ENCODE peak calls at places on chromosome 11, in seven cellular contexts. One of them, this sample, is unnamed.

GRCh38 chr11:65945941-65946558 is 770 bp downstream of the TSGA10IP start:
- DNase-seq in IMR-90: no peak
- DNase-seq in trophoblast cell: no peak
- DNase-seq in H9: peak
- DNase-seq in mesendoderm: peak
- DNase-seq in neuronal stem cell: no peak
- DNase-seq in H1: no peak
- DNase-seq in this sample: no peak

GRCh38 chr11:12706531-12707499 is 32.6 kb downstream of the TEAD1 start:
- DNase-seq in H1: no peak
- DNase-seq in IMR-90: no peak
- DNase-seq in mesendoderm: no peak
- DNase-seq in trophoblast cell: no peak
- DNase-seq in neuronal stem cell: no peak
- DNase-seq in H9: no peak
- DNase-seq in this sample: no peak

GRCh38 chr11:128341280-128341679 is 246.1 kb downstream of the ETS1 start:
- DNase-seq in trophoblast cell: no peak
- DNase-seq in H9: no peak
- DNase-seq in neuronal stem cell: no peak
- DNase-seq in IMR-90: no peak
- DNase-seq in mesendoderm: no peak
- DNase-seq in H1: no peak
- DNase-seq in this sample: no peak

GRCh38 chr11:59545179-59546020 is 34.1 kb downstream of the OR4D9 start:
- DNase-seq in trophoblast cell: peak
- DNase-seq in H9: peak
- DNase-seq in mesendoderm: no peak
- DNase-seq in IMR-90: peak
- DNase-seq in H1: no peak
- DNase-seq in neuronal stem cell: no peak
- DNase-seq in this sample: peak

GRCh38 chr11:4095509-4096230 is 1.1 kb downstream of the RRM1 start:
- DNase-seq in neuronal stem cell: no peak
- DNase-seq in IMR-90: peak
- DNase-seq in trophoblast cell: peak
- DNase-seq in mesendoderm: peak
- DNase-seq in H1: no peak
- DNase-seq in H9: no peak
- DNase-seq in this sample: peak

GRCh38 chr11:34165786-34166557 is 60.5 kb downstream of the NAT10 start:
- DNase-seq in H9: no peak
- DNase-seq in H1: no peak
- DNase-seq in neuronal stem cell: no peak
- DNase-seq in IMR-90: no peak
- DNase-seq in trophoblast cell: peak
- DNase-seq in mesendoderm: peak
- DNase-seq in this sample: no peak

GRCh38 chr11:4641501-4641900 is 2.3 kb upstream of the OR51E1 start:
- DNase-seq in trophoblast cell: peak
- DNase-seq in H9: no peak
- DNase-seq in neuronal stem cell: no peak
- DNase-seq in IMR-90: no peak
- DNase-seq in mesendoderm: no peak
- DNase-seq in H1: no peak
- DNase-seq in this sample: no peak

GRCh38 chr11:48052183-48053040 is 72.1 kb downstream of the PTPRJ start:
- DNase-seq in neuronal stem cell: no peak
- DNase-seq in mesendoderm: peak
- DNase-seq in IMR-90: peak
- DNase-seq in H9: peak
- DNase-seq in trophoblast cell: peak
- DNase-seq in H1: peak
- DNase-seq in this sample: peak

GRCh38 chr11:121237686-121238658 is 54.6 kb upstream of the SC5D start:
- DNase-seq in trophoblast cell: no peak
- DNase-seq in IMR-90: peak
- DNase-seq in neuronal stem cell: no peak
- DNase-seq in H9: no peak
- DNase-seq in H1: no peak
- DNase-seq in mesendoderm: no peak
- DNase-seq in this sample: peak

GRCh38 chr11:68832476-68833176 is 9.1 kb downstream of the CPT1A start:
- DNase-seq in H9: no peak
- DNase-seq in mesendoderm: no peak
- DNase-seq in H1: no peak
- DNase-seq in trophoblast cell: no peak
- DNase-seq in neuronal stem cell: no peak
- DNase-seq in IMR-90: no peak
- DNase-seq in this sample: no peak

GRCh38 chr11:34242037-34242625 is 115.7 kb downstream of the ABTB2 start:
- DNase-seq in H1: no peak
- DNase-seq in neuronal stem cell: no peak
- DNase-seq in IMR-90: peak
- DNase-seq in mesendoderm: no peak
- DNase-seq in trophoblast cell: no peak
- DNase-seq in H9: no peak
- DNase-seq in this sample: no peak

GRCh38 chr11:126864934-126865333 is 135.6 kb downstream of the KIRREL3 start:
- DNase-seq in neuronal stem cell: no peak
- DNase-seq in mesendoderm: no peak
- DNase-seq in H9: no peak
- DNase-seq in IMR-90: no peak
- DNase-seq in H1: no peak
- DNase-seq in trophoblast cell: no peak
- DNase-seq in this sample: no peak

GRCh38 chr11:11207428-11207827 is 145.6 kb downstream of the CSNK2A3 start:
- DNase-seq in H9: no peak
- DNase-seq in trophoblast cell: no peak
- DNase-seq in mesendoderm: peak
- DNase-seq in H1: no peak
- DNase-seq in IMR-90: no peak
- DNase-seq in neuronal stem cell: no peak
- DNase-seq in this sample: no peak

GRCh38 chr11:114166897-114167323 is 107.4 kb downstream of the ZBTB16 start:
- DNase-seq in H1: no peak
- DNase-seq in trophoblast cell: no peak
- DNase-seq in mesendoderm: no peak
- DNase-seq in H9: no peak
- DNase-seq in neuronal stem cell: no peak
- DNase-seq in IMR-90: peak
- DNase-seq in this sample: peak

GRCh38 chr11:11584446-11584810 is 37.4 kb downstream of the GALNT18 start:
- DNase-seq in H9: peak
- DNase-seq in H1: no peak
- DNase-seq in mesendoderm: no peak
- DNase-seq in neuronal stem cell: no peak
- DNase-seq in trophoblast cell: peak
- DNase-seq in IMR-90: peak
- DNase-seq in this sample: peak

GRCh38 chr11:33721291-33721840 is 14.9 kb downstream of the CD59 start:
- DNase-seq in H1: no peak
- DNase-seq in neuronal stem cell: no peak
- DNase-seq in trophoblast cell: no peak
- DNase-seq in IMR-90: peak
- DNase-seq in mesendoderm: no peak
- DNase-seq in H9: no peak
- DNase-seq in this sample: peak

GRCh38 chr11:115406404-115406803 is 97.8 kb downstream of the CADM1 start:
- DNase-seq in IMR-90: no peak
- DNase-seq in trophoblast cell: no peak
- DNase-seq in mesendoderm: no peak
- DNase-seq in H1: no peak
- DNase-seq in H9: no peak
- DNase-seq in neuronal stem cell: no peak
- DNase-seq in this sample: no peak

GRCh38 chr11:82992219-82992618 is 79.5 kb downstream of the RAB30 start:
- DNase-seq in H1: no peak
- DNase-seq in neuronal stem cell: no peak
- DNase-seq in trophoblast cell: no peak
- DNase-seq in IMR-90: no peak
- DNase-seq in mesendoderm: no peak
- DNase-seq in H9: no peak
- DNase-seq in this sample: no peak

GRCh38 chr11:12241401-12241800 is 131.0 kb downstream of the MICAL2 start:
- DNase-seq in H9: no peak
- DNase-seq in mesendoderm: no peak
- DNase-seq in neuronal stem cell: no peak
- DNase-seq in H1: no peak
- DNase-seq in trophoblast cell: no peak
- DNase-seq in IMR-90: no peak
- DNase-seq in this sample: no peak

GRCh38 chr11:35845860-35846259 is 98.0 kb upstream of the LDLRAD3 start:
- DNase-seq in H9: no peak
- DNase-seq in mesendoderm: no peak
- DNase-seq in trophoblast cell: no peak
- DNase-seq in H1: no peak
- DNase-seq in neuronal stem cell: no peak
- DNase-seq in IMR-90: no peak
- DNase-seq in this sample: no peak

GRCh38 chr11:65047581-65048422 is 6.8 kb downstream of the SAC3D1 start:
- DNase-seq in mesendoderm: no peak
- DNase-seq in H9: peak
- DNase-seq in trophoblast cell: no peak
- DNase-seq in neuronal stem cell: no peak
- DNase-seq in IMR-90: no peak
- DNase-seq in H1: no peak
- DNase-seq in this sample: no peak

GRCh38 chr11:93543292-93543977 is at the start of gene SMCO4:
- DNase-seq in H9: peak
- DNase-seq in mesendoderm: peak
- DNase-seq in IMR-90: peak
- DNase-seq in neuronal stem cell: peak
- DNase-seq in H1: peak
- DNase-seq in trophoblast cell: peak
- DNase-seq in this sample: peak

GRCh38 chr11:2390871-2391662 is 9.5 kb upstream of the TSSC4 start:
- DNase-seq in H9: peak
- DNase-seq in neuronal stem cell: no peak
- DNase-seq in IMR-90: peak
- DNase-seq in H1: peak
- DNase-seq in mesendoderm: peak
- DNase-seq in trophoblast cell: no peak
- DNase-seq in this sample: peak

GRCh38 chr11:35235944-35236666 is 97.1 kb downstream of the CD44 start:
- DNase-seq in trophoblast cell: no peak
- DNase-seq in mesendoderm: no peak
- DNase-seq in IMR-90: no peak
- DNase-seq in H9: no peak
- DNase-seq in neuronal stem cell: no peak
- DNase-seq in H1: no peak
- DNase-seq in this sample: no peak

GRCh38 chr11:27012254-27012921 is 18.5 kb downstream of the FIBIN start:
- DNase-seq in H9: no peak
- DNase-seq in mesendoderm: peak
- DNase-seq in neuronal stem cell: peak
- DNase-seq in IMR-90: peak
- DNase-seq in H1: no peak
- DNase-seq in trophoblast cell: peak
- DNase-seq in this sample: peak

GRCh38 chr11:126363706-126364245 is 8.3 kb downstream of the ST3GAL4 start:
- DNase-seq in trophoblast cell: no peak
- DNase-seq in H1: no peak
- DNase-seq in IMR-90: no peak
- DNase-seq in mesendoderm: no peak
- DNase-seq in H9: no peak
- DNase-seq in neuronal stem cell: no peak
- DNase-seq in this sample: no peak

GRCh38 chr11:22554221-22554620 is 71.4 kb downstream of the FANCF start:
- DNase-seq in IMR-90: no peak
- DNase-seq in H9: no peak
- DNase-seq in trophoblast cell: no peak
- DNase-seq in mesendoderm: no peak
- DNase-seq in H1: no peak
- DNase-seq in neuronal stem cell: no peak
- DNase-seq in this sample: no peak
- H3K23ac ChIP-seq in IMR-90: no peak
- H3K23ac ChIP-seq in H9: no peak
- H3K23ac ChIP-seq in trophoblast cell: no peak
- H3K23ac ChIP-seq in mesendoderm: no peak
- H3K23ac ChIP-seq in H1: no peak
- H3K23ac ChIP-seq in neuronal stem cell: no peak
- H3K23ac ChIP-seq in this sample: no peak

GRCh38 chr11:7671347-7671746 is 2.0 kb downstream of the CYB5R2 start:
- DNase-seq in H1: no peak
- DNase-seq in mesendoderm: no peak
- DNase-seq in IMR-90: no peak
- DNase-seq in trophoblast cell: peak
- DNase-seq in H9: no peak
- DNase-seq in neuronal stem cell: no peak
- DNase-seq in this sample: no peak

GRCh38 chr11:7672276-7672959 is 882 bp downstream of the CYB5R2 start:
- DNase-seq in mesendoderm: no peak
- DNase-seq in H9: no peak
- DNase-seq in neuronal stem cell: no peak
- DNase-seq in H1: no peak
- DNase-seq in trophoblast cell: peak
- DNase-seq in IMR-90: no peak
- DNase-seq in this sample: no peak

GRCh38 chr11:7671807-7672206 is 1.5 kb downstream of the CYB5R2 start:
- DNase-seq in H9: no peak
- DNase-seq in H1: no peak
- DNase-seq in IMR-90: no peak
- DNase-seq in trophoblast cell: peak
- DNase-seq in mesendoderm: no peak
- DNase-seq in neuronal stem cell: no peak
- DNase-seq in this sample: no peak

GRCh38 chr11:7673724-7674434 is 579 bp upstream of the CYB5R2 start:
- DNase-seq in mesendoderm: peak
- DNase-seq in IMR-90: no peak
- DNase-seq in trophoblast cell: peak
- DNase-seq in neuronal stem cell: peak
- DNase-seq in H1: no peak
- DNase-seq in H9: peak
- DNase-seq in this sample: peak

GRCh38 chr11:7672960-7673723 is at the start of gene CYB5R2:
- DNase-seq in neuronal stem cell: peak
- DNase-seq in H1: no peak
- DNase-seq in H9: peak
- DNase-seq in mesendoderm: peak
- DNase-seq in IMR-90: peak
- DNase-seq in trophoblast cell: peak
- DNase-seq in this sample: peak
- H3K23ac ChIP-seq in neuronal stem cell: peak
- H3K23ac ChIP-seq in H1: no peak
- H3K23ac ChIP-seq in H9: no peak
- H3K23ac ChIP-seq in mesendoderm: no peak
- H3K23ac ChIP-seq in IMR-90: peak
- H3K23ac ChIP-seq in trophoblast cell: no peak
- H3K23ac ChIP-seq in this sample: no peak

GRCh38 chr11:119179342-119179741 is 5.9 kb upstream of the NHERF4 start:
- DNase-seq in trophoblast cell: no peak
- DNase-seq in neuronal stem cell: no peak
- DNase-seq in H9: no peak
- DNase-seq in H1: no peak
- DNase-seq in IMR-90: no peak
- DNase-seq in mesendoderm: no peak
- DNase-seq in this sample: no peak
- H3K23ac ChIP-seq in trophoblast cell: no peak
- H3K23ac ChIP-seq in neuronal stem cell: no peak
- H3K23ac ChIP-seq in H9: no peak
- H3K23ac ChIP-seq in H1: no peak
- H3K23ac ChIP-seq in IMR-90: no peak
- H3K23ac ChIP-seq in mesendoderm: no peak
- H3K23ac ChIP-seq in this sample: no peak

GRCh38 chr11:78526497-78527146 is 48.0 kb downstream of the NARS2 start:
- DNase-seq in mesendoderm: no peak
- DNase-seq in trophoblast cell: no peak
- DNase-seq in IMR-90: no peak
- DNase-seq in H9: no peak
- DNase-seq in neuronal stem cell: no peak
- DNase-seq in H1: no peak
- DNase-seq in this sample: no peak
- H3K23ac ChIP-seq in mesendoderm: no peak
- H3K23ac ChIP-seq in trophoblast cell: no peak
- H3K23ac ChIP-seq in IMR-90: no peak
- H3K23ac ChIP-seq in H9: no peak
- H3K23ac ChIP-seq in neuronal stem cell: no peak
- H3K23ac ChIP-seq in H1: no peak
- H3K23ac ChIP-seq in this sample: no peak

This sample was measured in mesenchymal stem cell.